ENCODE peak calls at places on chromosomes 13 and 19, in five cellular contexts. One of them, this sample, is unnamed.

GRCh38 chr13:110499621-110500281 is 61.8 kb downstream of the RAB20 start:
- DNase-seq in NCI-H526: no peak
- DNase-seq in activated naive CD8-positive, alpha-beta T cell treated with anti-CD3 and anti-CD28 coated beads, Interleukin-2, amount 50 U/mL, for 16 hours: no peak
- DNase-seq in stimulated activated naive CD8-positive, alpha-beta T cell treated with anti-CD3 and anti-CD28 coated beads, Interleukin-15, amount 100 ng/mL, for 72 hours: no peak
- DNase-seq in EH: peak
- DNase-seq in this sample: no peak

GRCh38 chr13:64274481-64275217 is 2859.0 kb upstream of the PCDH20 start:
- DNase-seq in NCI-H526: no peak
- DNase-seq in activated naive CD8-positive, alpha-beta T cell treated with anti-CD3 and anti-CD28 coated beads, Interleukin-2, amount 50 U/mL, for 16 hours: no peak
- DNase-seq in stimulated activated naive CD8-positive, alpha-beta T cell treated with anti-CD3 and anti-CD28 coated beads, Interleukin-15, amount 100 ng/mL, for 72 hours: no peak
- DNase-seq in EH: no peak
- DNase-seq in this sample: no peak

GRCh38 chr19:8571006-8571411 is 6.2 kb downstream of the MYO1F start:
- DNase-seq in NCI-H526: no peak
- DNase-seq in activated naive CD8-positive, alpha-beta T cell treated with anti-CD3 and anti-CD28 coated beads, Interleukin-2, amount 50 U/mL, for 16 hours: no peak
- DNase-seq in stimulated activated naive CD8-positive, alpha-beta T cell treated with anti-CD3 and anti-CD28 coated beads, Interleukin-15, amount 100 ng/mL, for 72 hours: no peak
- DNase-seq in EH: peak
- DNase-seq in this sample: no peak

GRCh38 chr13:51953347-51953746 is 57.9 kb downstream of the ATP7B start:
- DNase-seq in NCI-H526: no peak
- DNase-seq in activated naive CD8-positive, alpha-beta T cell treated with anti-CD3 and anti-CD28 coated beads, Interleukin-2, amount 50 U/mL, for 16 hours: no peak
- DNase-seq in stimulated activated naive CD8-positive, alpha-beta T cell treated with anti-CD3 and anti-CD28 coated beads, Interleukin-15, amount 100 ng/mL, for 72 hours: no peak
- DNase-seq in EH: no peak
- DNase-seq in this sample: no peak

GRCh38 chr13:79995334-79995733 is 345.6 kb downstream of the SPRY2 start:
- DNase-seq in NCI-H526: no peak
- DNase-seq in activated naive CD8-positive, alpha-beta T cell treated with anti-CD3 and anti-CD28 coated beads, Interleukin-2, amount 50 U/mL, for 16 hours: no peak
- DNase-seq in stimulated activated naive CD8-positive, alpha-beta T cell treated with anti-CD3 and anti-CD28 coated beads, Interleukin-15, amount 100 ng/mL, for 72 hours: no peak
- DNase-seq in EH: peak
- DNase-seq in this sample: peak

GRCh38 chr19:13843104-13843921 is 33.6 kb upstream of the NANOS3 start:
- DNase-seq in NCI-H526: no peak
- DNase-seq in activated naive CD8-positive, alpha-beta T cell treated with anti-CD3 and anti-CD28 coated beads, Interleukin-2, amount 50 U/mL, for 16 hours: no peak
- DNase-seq in stimulated activated naive CD8-positive, alpha-beta T cell treated with anti-CD3 and anti-CD28 coated beads, Interleukin-15, amount 100 ng/mL, for 72 hours: no peak
- DNase-seq in EH: peak
- DNase-seq in this sample: peak

GRCh38 chr13:39496487-39496998 is 106.5 kb downstream of the LHFPL6 start:
- DNase-seq in NCI-H526: no peak
- DNase-seq in activated naive CD8-positive, alpha-beta T cell treated with anti-CD3 and anti-CD28 coated beads, Interleukin-2, amount 50 U/mL, for 16 hours: no peak
- DNase-seq in stimulated activated naive CD8-positive, alpha-beta T cell treated with anti-CD3 and anti-CD28 coated beads, Interleukin-15, amount 100 ng/mL, for 72 hours: no peak
- DNase-seq in EH: no peak
- DNase-seq in this sample: no peak

GRCh38 chr19:18894254-18895037 is 1.5 kb downstream of the CERS1 start:
- DNase-seq in NCI-H526: peak
- DNase-seq in activated naive CD8-positive, alpha-beta T cell treated with anti-CD3 and anti-CD28 coated beads, Interleukin-2, amount 50 U/mL, for 16 hours: no peak
- DNase-seq in stimulated activated naive CD8-positive, alpha-beta T cell treated with anti-CD3 and anti-CD28 coated beads, Interleukin-15, amount 100 ng/mL, for 72 hours: no peak
- DNase-seq in EH: peak
- DNase-seq in this sample: no peak